ENCODE peak calls at places on chromosome 17, in ten cellular contexts. H, I, V, N, O, B, S, P, R and M are unnamed samples.

GRCh38 chr17:80942360-80943345 is 49.0 kb upstream of the CHMP6 start:
- DNase-seq in H (peak), I (no peak), V (no peak), N (no peak), O (peak), B (peak), S (no peak), P (peak), R (no peak), M (no peak)

GRCh38 chr17:78046923-78047322 is 81.6 kb downstream of the TMC6 start:
- DNase-seq in H (no peak), I (no peak), V (no peak), N (no peak), O (no peak), B (no peak), S (no peak), P (no peak), R (no peak), M (no peak)

GRCh38 chr17:77100009-77100408 is 40.8 kb upstream of the SEC14L1 start:
- DNase-seq in H (no peak), I (no peak), V (no peak), N (peak), O (peak), B (no peak), S (no peak), P (no peak), R (no peak), M (no peak)

GRCh38 chr17:19876524-19877161 is 8.9 kb upstream of the ULK2 start:
- DNase-seq in H (no peak), I (no peak), V (peak), N (no peak), O (peak), B (no peak), S (no peak), P (no peak), R (peak), M (no peak)

GRCh38 chr17:45376171-45376564 is 56.5 kb downstream of the ARHGAP27 start:
- DNase-seq in H (no peak), I (peak), V (no peak), N (no peak), O (no peak), B (no peak), S (no peak), P (no peak), R (no peak), M (no peak)

GRCh38 chr17:1718362-1719165 is 5.9 kb upstream of the WDR81 start:
- DNase-seq in H (no peak), I (no peak), V (no peak), N (no peak), O (peak), B (no peak), S (no peak), P (no peak), R (no peak), M (no peak)

GRCh38 chr17:40290629-40291296 is 3.1 kb downstream of the CDC6 start:
- DNase-seq in H (peak), I (no peak), V (peak), N (peak), O (peak), B (peak), S (no peak), P (peak), R (no peak), M (peak)

GRCh38 chr17:67993998-67994361 is 2.3 kb downstream of the C17orf58 start:
- DNase-seq in H (no peak), I (peak), V (no peak), N (no peak), O (no peak), B (peak), S (no peak), P (peak), R (no peak), M (peak)

GRCh38 chr17:75288784-75289121 is 480 bp downstream of the SLC25A19 start:
- DNase-seq in H (peak), I (peak), V (no peak), N (peak), O (peak), B (no peak), S (no peak), P (peak), R (no peak), M (no peak)

GRCh38 chr17:28416703-28417311 is 10.8 kb upstream of the SLC46A1 start:
- DNase-seq in H (peak), I (peak), V (peak), N (peak), O (peak), B (peak), S (no peak), P (no peak), R (peak), M (peak)

GRCh38 chr17:33318241-33318640 is 25.1 kb upstream of the ASIC2 start:
- DNase-seq in H (no peak), I (no peak), V (no peak), N (no peak), O (no peak), B (no peak), S (no peak), P (no peak), R (no peak), M (no peak)

GRCh38 chr17:35094902-35095301 is 24.8 kb downstream of the RAD51D start:
- DNase-seq in H (peak), I (no peak), V (no peak), N (peak), O (no peak), B (peak), S (no peak), P (no peak), R (no peak), M (peak)

GRCh38 chr17:40827746-40828453 is 5.5 kb upstream of the KRT10 start:
- DNase-seq in H (no peak), I (no peak), V (no peak), N (no peak), O (no peak), B (peak), S (no peak), P (no peak), R (no peak), M (peak)

GRCh38 chr17:41254861-41255260 is 323 bp upstream of the KRTAP9-9 start:
- DNase-seq in H (peak), I (no peak), V (no peak), N (no peak), O (no peak), B (no peak), S (no peak), P (no peak), R (no peak), M (no peak)

GRCh38 chr17:61362396-61362795 is 37.2 kb upstream of the TBX2 start:
- DNase-seq in H (no peak), I (no peak), V (no peak), N (no peak), O (no peak), B (no peak), S (no peak), P (no peak), R (no peak), M (no peak)